ENCODE peak calls at places on chromosomes 13 and 19, in eight cellular contexts. E is stomach; S is endothelial cell of umbilical vein; J is CD8-positive, alpha-beta T cell; L is thoracic aorta; U is GM12878; P is psoas muscle; Z is left lung. V is an unnamed sample.
A peak's percentile ranks its signal among the peaks of the same experiment; 100 is the strongest.

GRCh38 chr13:75481176-75482069 is 546 bp downstream of the TBC1D4 start:
- DNase-seq in U (no peak), E (peak; percentile 34), L (no peak), Z (peak; percentile 36), P (peak; percentile 69), J (no peak), S (peak; percentile 52), V (no peak)

GRCh38 chr13:32246468-32246867 is 68.7 kb downstream of the ZAR1L start:
- DNase-seq in P (no peak), J (peak; percentile 26), U (no peak), Z (peak; percentile 57), L (no peak), S (peak; percentile 82), E (peak; percentile 68), V (no peak)

GRCh38 chr13:20348018-20348417 is 115.9 kb upstream of the GJB6 start:
- DNase-seq in U (no peak), E (no peak), S (no peak), L (no peak), P (no peak), J (no peak), Z (no peak), V (no peak)

GRCh38 chr13:113810640-113811039 is 51.6 kb downstream of the TMEM255B start:
- DNase-seq in S (no peak), Z (no peak), L (no peak), E (no peak), J (no peak), P (no peak), U (no peak), V (no peak)

GRCh38 chr19:46607441-46607841 is 6.3 kb downstream of the CALM3 start:
- DNase-seq in J (no peak), Z (peak; percentile 29), E (no peak), L (no peak), P (peak; percentile 39), S (no peak), U (no peak), V (no peak)

GRCh38 chr19:38149597-38149996 is 74.4 kb downstream of the DPF1 start:
- DNase-seq in J (no peak), L (no peak), S (no peak), U (no peak), E (no peak), Z (no peak), P (no peak), V (no peak)

GRCh38 chr19:6568010-6568411 is 22.9 kb downstream of the CD70 start:
- DNase-seq in P (no peak), U (no peak), Z (no peak), J (no peak), S (no peak), L (no peak), E (no peak), V (no peak)

GRCh38 chr13:33353210-33353609 is 67.7 kb upstream of the STARD13 start:
- DNase-seq in J (no peak), E (no peak), S (no peak), U (peak; percentile 11), Z (peak; percentile 87), P (peak; percentile 67), L (no peak), V (no peak)

GRCh38 chr13:109628251-109628699 is 158.1 kb downstream of the IRS2 start:
- DNase-seq in S (no peak), J (no peak), U (no peak), P (no peak), Z (no peak), E (no peak), L (no peak), V (peak; percentile 78)

GRCh38 chr19:46902402-46902766 is 41.6 kb downstream of the ARHGAP35 start:
- DNase-seq in J (no peak), U (no peak), P (no peak), E (peak; percentile 33), L (no peak), Z (no peak), S (no peak), V (no peak)

GRCh38 chr13:60788156-60788829 is 391.3 kb downstream of the TDRD3 start:
- DNase-seq in U (no peak), J (no peak), Z (no peak), L (peak; percentile 17), S (no peak), P (peak; percentile 45), E (no peak), V (no peak)

GRCh38 chr13:51688937-51689336 is 104.7 kb downstream of the WDFY2 start:
- DNase-seq in E (no peak), J (no peak), L (no peak), Z (no peak), P (no peak), U (no peak), S (no peak), V (no peak)

GRCh38 chr19:49869009-49869483 is 1.7 kb upstream of the PNKP start:
- DNase-seq in U (no peak), S (no peak), L (no peak), J (no peak), P (no peak), E (no peak), Z (no peak), V (no peak)

GRCh38 chr19:33406521-33407139 is 33.1 kb downstream of the CEBPG start:
- DNase-seq in E (peak; percentile 83), U (no peak), S (peak; percentile 57), Z (peak; percentile 74), J (peak; percentile 78), P (peak; percentile 88), L (peak; percentile 31), V (no peak)

GRCh38 chr19:13098291-13099072 is 4.2 kb downstream of the LYL1 start:
- DNase-seq in L (no peak), Z (no peak), J (no peak), P (no peak), S (peak; percentile 72), U (no peak), E (no peak), V (no peak)

GRCh38 chr13:113210834-113211233 is 1.4 kb downstream of the CUL4A start:
- DNase-seq in Z (no peak), J (no peak), S (no peak), L (no peak), P (no peak), E (no peak), U (no peak), V (no peak)

GRCh38 chr19:57803594-57804325 is 11.0 kb downstream of the ZNF552 start:
- DNase-seq in U (no peak), P (no peak), E (peak; percentile 43), S (peak; percentile 71), J (no peak), Z (peak; percentile 47), L (no peak), V (peak; percentile 34)

GRCh38 chr13:77781804-77782203 is 84.3 kb downstream of the SLAIN1 start:
- DNase-seq in P (no peak), S (no peak), E (no peak), U (no peak), Z (no peak), L (no peak), J (no peak), V (no peak)

GRCh38 chr13:93172109-93172508 is 54.5 kb upstream of the GPC6 start:
- DNase-seq in U (no peak), J (no peak), Z (no peak), P (no peak), S (no peak), E (no peak), L (no peak), V (no peak)
- TF ChIP-seq CTCF in U (no peak), J (no peak), Z (no peak), P (no peak), S (no peak), E (no peak), L (no peak), V (peak; percentile 35)

GRCh38 chr19:3607398-3608078 is 863 bp upstream of the TBXA2R start:
- DNase-seq in Z (peak; percentile 53), S (peak; percentile 41), E (no peak), P (peak; percentile 70), J (no peak), L (no peak), U (no peak), V (no peak)
- H3K4me3 ChIP-seq in Z (peak overlapping the region; percentile 50), S (peak overlapping the region; percentile 48), E (peak overlapping the region; percentile 54), P (peak overlapping the region; percentile 62), J (no peak overlapping the region), L (peak overlapping the region; percentile 87), U (no peak overlapping the region), V (peak overlapping the region; percentile 68)

GRCh38 chr13:31159306-31159705 is 2.4 kb downstream of the HSPH1 start:
- DNase-seq in J (no peak), E (no peak), Z (no peak), L (no peak), U (no peak), P (no peak), S (no peak), V (no peak)

GRCh38 chr13:31150315-31150985 is 11.3 kb downstream of the HSPH1 start:
- DNase-seq in Z (no peak), E (no peak), U (no peak), S (no peak), P (no peak), L (no peak), J (no peak), V (no peak)

GRCh38 chr13:31151837-31152236 is 9.9 kb downstream of the HSPH1 start:
- DNase-seq in Z (no peak), S (no peak), L (no peak), P (no peak), E (no peak), J (no peak), U (no peak), V (no peak)

GRCh38 chr13:31149604-31150003 is 12.1 kb downstream of the HSPH1 start:
- DNase-seq in J (no peak), S (no peak), U (no peak), E (no peak), L (no peak), P (no peak), Z (no peak), V (no peak)

GRCh38 chr13:31154939-31155338 is 6.8 kb downstream of the HSPH1 start:
- DNase-seq in U (no peak), S (no peak), P (no peak), L (no peak), E (no peak), J (no peak), Z (no peak), V (no peak)
- H3K36me3 ChIP-seq in U (peaks cover 35% of the 10 kb centered on the region), S (peaks cover 36% of the 10 kb centered on the region), P (peaks cover 9% of the 10 kb centered on the region), L (peaks cover 31% of the 10 kb centered on the region), E (peaks cover 77% of the 10 kb centered on the region), J (peaks cover 43% of the 10 kb centered on the region), Z (peaks cover 83% of the 10 kb centered on the region), V (peaks cover 5% of the 10 kb centered on the region)

GRCh38 chr19:48757741-48758144 is 2.4 kb downstream of the FGF21 start:
- DNase-seq in U (no peak), E (no peak), J (no peak), Z (no peak), L (no peak), S (no peak), P (no peak), V (no peak)

GRCh38 chr19:48755787-48756674 is 707 bp downstream of the FGF21 start:
- DNase-seq in E (no peak), U (no peak), Z (no peak), P (no peak), L (no peak), J (no peak), S (no peak), V (no peak)

GRCh38 chr19:48756686-48757085 is 1.4 kb downstream of the FGF21 start:
- DNase-seq in P (no peak), L (no peak), S (no peak), Z (no peak), J (no peak), U (no peak), E (no peak), V (no peak)

GRCh38 chr19:48757089-48757675 is 1.9 kb downstream of the FGF21 start:
- DNase-seq in P (no peak), U (no peak), L (no peak), S (no peak), Z (no peak), E (no peak), J (no peak), V (no peak)

GRCh38 chr19:48760514-48761221 is 5.3 kb downstream of the FGF21 start:
- DNase-seq in Z (no peak), S (peak; percentile 48), L (no peak), J (no peak), P (no peak), U (no peak), E (no peak), V (no peak)
- TF ChIP-seq CTCF in Z (no peak), S (no peak), L (no peak), J (no peak), P (no peak), U (no peak), E (no peak), V (no peak)